ENCODE peak calls at places on chromosomes 6 and 20, in seven cellular contexts. X is activated B cell treated with CpG ODN at 0.5 μM for 24 hours, U is fibroblast of the aortic adventitia, G is omental fat pad, W is WTC11, I is vagina, C is lower lobe of right lung. L is an unnamed sample.

GRCh38 chr6:54286141-54286540 is 22.1 kb upstream of the TINAG start:
- DNase-seq in X (no peak), U (peak; percentile 22), G (no peak), W (no peak), I (no peak), C (no peak), L (peak; percentile 18)

GRCh38 chr6:125197795-125198269 is 44.3 kb downstream of the TPD52L1 start:
- DNase-seq in X (no peak), U (peak; percentile 82), G (no peak), W (no peak), I (no peak), C (peak; percentile 62), L (no peak)

GRCh38 chr6:15661815-15662245 is 998 bp downstream of the DTNBP1 start:
- DNase-seq in X (no peak), U (peak; percentile 5), G (no peak), W (no peak), I (no peak), C (no peak), L (no peak)

GRCh38 chr20:13336308-13337089 is 115.4 kb downstream of the ISM1 start:
- DNase-seq in X (no peak), U (no peak), G (no peak), W (no peak), I (no peak), C (no peak), L (no peak)

GRCh38 chr20:23397961-23398360 is 23.3 kb downstream of the NAPB start:
- DNase-seq in X (no peak), U (peak; percentile 50), G (no peak), W (no peak), I (no peak), C (no peak), L (no peak)

GRCh38 chr20:34312024-34312460 is 8.9 kb upstream of the AHCY start:
- DNase-seq in X (no peak), U (no peak), G (no peak), W (peak; percentile 37), I (no peak), C (no peak), L (no peak)

GRCh38 chr20:34753706-34754461 is 49.7 kb downstream of the TP53INP2 start:
- DNase-seq in X (no peak), U (peak; percentile 4), G (no peak), W (no peak), I (no peak), C (no peak), L (no peak)

GRCh38 chr6:36682328-36683144 is 4.0 kb downstream of the CDKN1A start:
- DNase-seq in X (peak; percentile 72), U (no peak), G (no peak), W (no peak), I (no peak), C (peak; percentile 70), L (no peak)

GRCh38 chr20:24995741-24996448 is 3.3 kb upstream of the APMAP start:
- DNase-seq in X (no peak), U (peak; percentile 31), G (no peak), W (no peak), I (no peak), C (no peak), L (no peak)

GRCh38 chr6:106882601-106883518 is 91.7 kb downstream of the CD24 start:
- DNase-seq in X (no peak), U (no peak), G (no peak), W (no peak), I (no peak), C (no peak), L (no peak)

GRCh38 chr20:49785851-49786174 is 26.8 kb upstream of the SLC9A8 start:
- DNase-seq in X (peak; percentile 35), U (no peak), G (no peak), W (no peak), I (no peak), C (no peak), L (no peak)

GRCh38 chr20:22472386-22472785 is 112.0 kb downstream of the FOXA2 start:
- DNase-seq in X (no peak), U (no peak), G (no peak), W (peak; percentile 33), I (no peak), C (no peak), L (no peak)

GRCh38 chr6:105193647-105194046 is 13.8 kb upstream of the POPDC3 start:
- DNase-seq in X (no peak), U (peak; percentile 85), G (no peak), W (no peak), I (no peak), C (no peak), L (peak; percentile 63)

GRCh38 chr6:83113258-83113657 is 45.8 kb downstream of the DOP1A start:
- DNase-seq in X (no peak), U (peak; percentile 44), G (no peak), W (no peak), I (no peak), C (no peak), L (no peak)

GRCh38 chr20:15673206-15673605 is 900.0 kb downstream of the KIF16B start:
- DNase-seq in X (no peak), U (peak; percentile 71), G (no peak), W (no peak), I (no peak), C (no peak), L (peak; percentile 91)

GRCh38 chr6:169723991-169724553 is at the start of gene PHF10:
- DNase-seq in X (peak; percentile 68), U (no peak), G (no peak), W (peak; percentile 60), I (no peak), C (peak; percentile 58), L (no peak)

GRCh38 chr6:87473419-87473903 is 687 bp downstream of the SLC35A1 start:
- DNase-seq in X (no peak), U (peak; percentile 57), G (no peak), W (no peak), I (no peak), C (peak; percentile 53), L (no peak)

GRCh38 chr6:163014736-163015135 is 287.0 kb downstream of the PACRG start:
- DNase-seq in X (no peak), U (no peak), G (no peak), W (no peak), I (no peak), C (no peak), L (no peak)

DNA sequence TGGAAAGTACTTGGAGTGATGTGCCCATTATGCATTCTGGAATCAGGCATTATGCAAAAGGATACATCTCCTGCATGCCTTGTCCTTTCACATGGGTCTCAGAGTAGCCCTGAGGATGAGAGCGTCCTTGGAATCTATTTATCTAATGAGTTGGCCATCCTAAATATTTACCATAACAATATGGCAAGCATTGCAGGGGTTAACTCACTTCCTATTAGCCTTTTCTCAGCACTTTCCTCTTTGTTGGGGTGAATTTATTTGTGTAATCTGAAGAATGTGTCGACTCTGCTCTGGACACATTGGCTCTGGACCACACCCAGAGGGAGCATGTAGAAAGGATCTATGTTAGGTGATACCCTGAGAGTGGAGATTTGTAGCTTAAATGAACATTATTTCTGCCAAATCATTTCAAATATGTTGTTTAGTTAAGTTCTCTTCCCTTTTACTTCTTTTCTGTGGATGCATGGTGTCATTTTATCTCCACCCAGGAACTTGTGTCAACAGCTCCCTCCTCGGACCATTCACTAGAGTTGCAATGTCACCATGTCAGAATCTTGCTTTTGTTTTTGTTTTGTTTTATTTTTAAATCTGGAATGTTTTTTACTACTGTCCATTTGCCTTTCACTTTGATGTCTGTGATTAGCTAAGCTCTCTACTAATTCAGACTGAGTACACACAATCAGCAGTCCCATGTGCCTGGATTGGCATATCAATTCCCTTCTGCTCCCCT is 757.0 kb upstream of the MMS22L start:
- DNase-seq in X (no peak), U (no peak), G (no peak), W (no peak), I (no peak), C (no peak), L (no peak)
- TF ChIP-seq CTCF in X (no peak), U (no peak), G (no peak), W (no peak), I (no peak), C (no peak), L (no peak)

DNA sequence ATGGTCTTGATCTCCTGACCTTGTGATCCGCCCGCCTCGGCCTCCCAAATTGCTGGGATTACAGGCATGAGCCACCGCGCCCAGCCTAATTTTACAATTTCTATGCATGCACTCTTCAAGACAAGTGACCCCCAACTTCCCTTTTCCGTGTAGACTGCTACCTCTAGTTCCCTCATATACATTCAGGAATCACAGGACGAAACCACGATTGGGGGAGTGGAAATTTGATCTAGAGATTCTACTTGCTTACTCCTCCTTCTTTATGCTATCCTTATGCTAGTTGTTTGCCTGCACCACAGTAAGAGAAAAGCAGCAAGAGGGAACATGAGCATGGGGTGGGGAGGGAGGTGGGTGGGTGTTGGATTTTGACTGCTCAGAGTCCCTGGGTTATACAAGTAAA is 34.9 kb downstream of the OSTM1 start:
- DNase-seq in X (no peak), U (no peak), G (no peak), W (no peak), I (no peak), C (no peak), L (no peak)
- TF ChIP-seq CTCF in X (no peak), U (no peak), G (no peak), W (no peak), I (no peak), C (no peak), L (no peak)

GRCh38 chr6:154156135-154156948 is 117.3 kb downstream of the OPRM1 start:
- DNase-seq in X (no peak), U (peak; percentile 28), G (no peak), W (peak; percentile 50), I (no peak), C (peak; percentile 65), L (no peak)
- TF ChIP-seq CTCF in X (no peak), U (peak; percentile 62), G (no peak), W (no peak), I (no peak), C (peak; percentile 67), L (peak; percentile 73)

GRCh38 chr20:38303908-38304379 is at the start of gene BPI:
- DNase-seq in X (no peak), U (no peak), G (no peak), W (no peak), I (no peak), C (peak; percentile 80), L (no peak)

GRCh38 chr20:38302721-38303120 is 1.2 kb upstream of the BPI start:
- DNase-seq in X (no peak), U (no peak), G (no peak), W (peak; percentile 42), I (no peak), C (no peak), L (no peak)

GRCh38 chr20:38307371-38308046 is 3.6 kb downstream of the BPI start:
- DNase-seq in X (no peak), U (peak; percentile 66), G (no peak), W (no peak), I (no peak), C (no peak), L (no peak)

GRCh38 chr20:38305541-38305940 is 1.6 kb downstream of the BPI start:
- DNase-seq in X (no peak), U (no peak), G (no peak), W (no peak), I (no peak), C (no peak), L (no peak)

DNA sequence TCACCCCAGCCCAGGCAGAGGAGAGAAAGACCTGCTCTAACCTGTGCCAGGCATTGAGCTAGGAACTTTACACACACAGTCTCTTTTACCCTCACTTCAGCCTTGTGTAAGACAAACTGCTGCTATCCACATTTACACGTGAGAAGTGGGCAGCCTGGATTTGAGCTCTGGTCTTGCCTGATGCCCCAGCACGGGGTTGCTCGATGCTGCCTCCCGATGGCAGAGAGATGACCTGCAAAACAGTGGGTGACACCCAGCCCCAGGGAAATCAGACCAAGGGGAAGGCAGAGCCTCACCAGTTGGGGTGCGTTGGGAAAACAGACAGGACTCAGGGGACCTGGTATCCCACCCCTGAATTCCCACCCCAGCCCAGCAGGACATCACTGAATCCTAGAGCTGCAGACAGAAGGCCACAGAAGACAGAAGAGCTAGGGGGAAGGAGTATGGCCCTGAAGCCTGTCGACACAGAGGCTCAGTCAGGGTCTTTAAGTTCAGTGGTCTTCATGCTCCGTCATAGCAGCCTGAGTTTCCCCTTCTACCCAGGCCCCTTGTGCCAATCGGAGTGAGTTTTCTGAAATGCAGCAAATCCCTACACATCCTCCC is 990 bp downstream of the BPI start:
- DNase-seq in X (no peak), U (peak; percentile 45), G (no peak), W (peak; percentile 85), I (no peak), C (peak; percentile 75), L (no peak)
- TF ChIP-seq CTCF in X (no peak), U (peak; percentile 61), G (no peak), W (peak; percentile 47), I (no peak), C (peak; percentile 32), L (peak; percentile 81)